ENCODE peak calls at places on chromosomes 6 and 20, in nine cellular contexts. H, I, Q, A, M, T, C, U and G are unnamed samples.

GRCh38 chr6:4883298-4883697 is 107.1 kb downstream of the CDYL start:
- DNase-seq in H (no peak), M (peak; percentile 35), Q (no peak), I (no peak), C (no peak), A (no peak), T (no peak), U (no peak), G (no peak)

GRCh38 chr20:51687071-51687470 is 81.1 kb downstream of the ATP9A start:
- DNase-seq in I (peak; percentile 50), C (no peak), A (no peak), Q (no peak), T (no peak), M (no peak), U (no peak), H (no peak), G (no peak)

GRCh38 chr20:7520361-7520760 is 419.9 kb downstream of the HAO1 start:
- DNase-seq in A (no peak), H (no peak), Q (no peak), M (no peak), I (no peak), U (no peak), T (no peak), C (no peak), G (no peak)

GRCh38 chr6:158033751-158034702 is 52.4 kb downstream of the SYNJ2 start:
- DNase-seq in Q (no peak), M (peak; percentile 92), H (no peak), I (no peak), U (no peak), A (no peak), T (no peak), C (no peak), G (no peak)

GRCh38 chr6:98838027-98838426 is 3.7 kb downstream of the POU3F2 start:
- DNase-seq in U (no peak), I (no peak), T (no peak), Q (no peak), H (no peak), C (no peak), M (no peak), A (no peak), G (no peak)

GRCh38 chr20:8438748-8439147 is 306.7 kb downstream of the PLCB1 start:
- DNase-seq in U (no peak), Q (no peak), A (no peak), C (no peak), T (no peak), I (no peak), M (no peak), H (no peak), G (no peak)

GRCh38 chr6:121443953-121444590 is 8.6 kb downstream of the GJA1 start:
- DNase-seq in H (no peak), I (no peak), C (no peak), A (no peak), U (peak; percentile 44), Q (peak; percentile 52), M (no peak), T (no peak), G (peak; percentile 36)

GRCh38 chr20:48758206-48758820 is 69.5 kb downstream of the PREX1 start:
- DNase-seq in H (no peak), T (peak; percentile 90), I (no peak), M (no peak), U (no peak), Q (no peak), C (no peak), A (no peak), G (no peak)

GRCh38 chr6:139539852-139540251 is 165.4 kb upstream of the CITED2 start:
- DNase-seq in Q (peak; percentile 28), T (no peak), A (no peak), U (peak; percentile 21), M (no peak), H (no peak), C (peak; percentile 24), I (peak; percentile 98), G (peak; percentile 95)

GRCh38 chr6:108836061-108836460 is 12.2 kb upstream of the ARMC2 start:
- DNase-seq in M (no peak), A (no peak), Q (no peak), C (no peak), H (no peak), T (no peak), U (no peak), I (peak; percentile 86), G (no peak)

GRCh38 chr6:22954749-22955385 is 385.5 kb downstream of the HDGFL1 start:
- DNase-seq in Q (no peak), C (no peak), H (no peak), I (peak; percentile 49), A (no peak), T (no peak), M (no peak), U (no peak), G (no peak)

GRCh38 chr6:155014715-155015300 is 19.7 kb downstream of the TIAM2 start:
- DNase-seq in I (peak; percentile 78), M (no peak), C (no peak), U (no peak), A (no peak), H (no peak), Q (no peak), T (no peak), G (no peak)

GRCh38 chr20:17957505-17958325 is 10.9 kb downstream of the SNX5 start:
- DNase-seq in Q (no peak), A (no peak), U (no peak), I (peak; percentile 64), H (no peak), M (no peak), C (no peak), T (no peak), G (peak; percentile 41)

GRCh38 chr6:32832535-32832934 is 6.0 kb downstream of the TAP2 start:
- DNase-seq in C (no peak), T (no peak), A (no peak), U (no peak), M (no peak), H (no peak), Q (no peak), I (no peak), G (no peak)

GRCh38 chr6:159754959-159755914 is 6.6 kb upstream of the ACAT2 start:
- DNase-seq in H (no peak), C (no peak), Q (no peak), I (no peak), U (no peak), T (no peak), M (no peak), A (no peak), G (no peak)

GRCh38 chr6:16104624-16105023 is 24.3 kb upstream of the MYLIP start:
- DNase-seq in C (no peak), Q (no peak), U (no peak), M (no peak), A (no peak), H (no peak), T (no peak), I (no peak), G (no peak)

GRCh38 chr20:23459431-23460112 is 6.9 kb upstream of the CST11 start:
- DNase-seq in A (no peak), H (no peak), I (no peak), M (no peak), U (no peak), T (no peak), C (no peak), Q (no peak), G (no peak)

GRCh38 chr20:8018928-8019177 is 708 bp downstream of the TMX4 start:
- DNase-seq in U (no peak), T (no peak), C (no peak), M (no peak), H (no peak), A (no peak), Q (no peak), I (peak; percentile 15), G (peak; percentile 53)

GRCh38 chr6:15395087-15395486 is 149.2 kb downstream of the JARID2 start:
- DNase-seq in T (no peak), H (no peak), M (no peak), I (no peak), U (no peak), Q (no peak), C (no peak), A (no peak), G (no peak)

GRCh38 chr6:107871981-107872380 is 47.9 kb upstream of the SCML4 start:
- DNase-seq in C (no peak), T (no peak), Q (no peak), I (peak; percentile 41), H (no peak), A (no peak), M (no peak), U (no peak), G (no peak)

GRCh38 chr20:15593061-15593460 is 980.2 kb downstream of the KIF16B start:
- DNase-seq in H (no peak), M (no peak), U (no peak), C (no peak), A (no peak), Q (no peak), T (no peak), I (no peak), G (no peak)

GRCh38 chr20:32296412-32296811 is 19.0 kb downstream of the KIF3B start:
- DNase-seq in Q (no peak), I (peak; percentile 11), U (no peak), M (no peak), H (no peak), A (no peak), C (no peak), T (no peak), G (no peak)

GRCh38 chr20:35887393-35888064 is 66.8 kb downstream of the SCAND1 start:
- DNase-seq in H (no peak), U (no peak), I (no peak), A (no peak), C (no peak), M (no peak), T (no peak), Q (no peak), G (no peak)
- H3K27ac ChIP-seq in H (no peak overlapping the region), U (peak overlapping the region; percentile 46), I (no peak overlapping the region), A (no peak overlapping the region), C (peak overlapping the region; percentile 44), M (no peak overlapping the region), T (peak overlapping the region; percentile 4), Q (no peak overlapping the region), G (peak overlapping the region; percentile 87)

GRCh38 chr20:34998331-34998950 is 42.8 kb downstream of the MYH7B start:
- DNase-seq in U (no peak), T (no peak), M (no peak), H (no peak), Q (no peak), C (no peak), A (no peak), I (no peak), G (no peak)
- TF ChIP-seq CTCF in U (no peak), T (no peak), M (no peak), H (no peak), Q (no peak), C (no peak), A (no peak), I (peak; percentile 1), G (no peak)

DNA sequence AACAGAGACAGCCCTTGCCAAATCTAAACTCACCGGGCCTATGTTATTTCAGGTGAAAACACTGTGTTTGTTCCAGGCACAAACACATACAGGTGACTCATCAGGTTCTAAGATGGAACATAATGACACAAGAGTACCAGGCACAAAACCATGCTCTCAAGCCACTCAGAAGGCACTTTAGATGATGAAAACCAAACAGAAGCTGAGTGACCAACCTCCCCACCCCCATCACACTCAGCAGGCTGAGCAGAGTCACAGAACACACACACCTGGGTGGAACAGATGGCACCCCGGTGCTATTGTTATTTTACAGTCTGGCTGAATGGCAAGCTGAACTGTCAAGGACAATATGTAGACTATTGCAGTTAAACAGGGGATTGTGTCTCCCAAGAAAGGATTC is 20.6 kb upstream of the NKX2-2 start:
- DNase-seq in U (no peak), T (no peak), M (no peak), Q (no peak), C (no peak), H (no peak), I (no peak), A (no peak), G (no peak)
- H3K4me3 ChIP-seq in U (no peak overlapping the region), T (no peak overlapping the region), M (no peak overlapping the region), Q (no peak overlapping the region), C (no peak overlapping the region), H (no peak overlapping the region), I (no peak overlapping the region), A (no peak overlapping the region), G (no peak overlapping the region)

GRCh38 chr6:79686698-79687309 is 55.7 kb downstream of the SH3BGRL2 start:
- DNase-seq in T (no peak), H (no peak), A (no peak), C (no peak), I (no peak), Q (no peak), M (peak; percentile 34), U (no peak), G (no peak)
- H3K27ac ChIP-seq in T (no peak overlapping the region), H (peak overlapping the region; percentile 49), A (no peak overlapping the region), C (no peak overlapping the region), I (no peak overlapping the region), Q (no peak overlapping the region), M (peak overlapping the region; percentile 20), U (no peak overlapping the region), G (peak overlapping the region; percentile 74)